ENCODE peak calls at places on chromosome 21, in eight cellular contexts. X, B, V, W, D, U, K and F are unnamed samples. For H3K4me1, the result is how much of the 10 kb centered on the place peaks cover.

GRCh38 chr21:41593051-41593783 is 85.3 kb upstream of the TMPRSS2 start:
- DNase-seq in X (no peak), B (no peak), V (peak), W (no peak), D (peak), U (no peak), K (no peak), F (no peak)

GRCh38 chr21:17270234-17270633 is 242.6 kb upstream of the CXADR start:
- DNase-seq in X (peak), B (peak), V (no peak), W (no peak), D (no peak), U (peak), K (no peak), F (no peak)

GRCh38 chr21:21436012-21436545 is 437.9 kb downstream of the NCAM2 start:
- DNase-seq in X (no peak), B (no peak), V (no peak), W (no peak), D (no peak), U (no peak), K (no peak), F (no peak)

GRCh38 chr21:46667191-46667734 is 31.8 kb downstream of the PRMT2 start:
- DNase-seq in X (no peak), B (no peak), V (no peak), W (peak), D (no peak), U (no peak), K (no peak), F (no peak)

GRCh38 chr21:37681711-37682110 is 234.5 kb downstream of the KCNJ6 start:
- DNase-seq in X (no peak), B (no peak), V (no peak), W (no peak), D (no peak), U (no peak), K (no peak), F (no peak)

GRCh38 chr21:29082416-29082815 is 9.0 kb upstream of the CCT8 start:
- DNase-seq in X (no peak), B (no peak), V (no peak), W (no peak), D (no peak), U (no peak), K (no peak), F (no peak)

GRCh38 chr21:34790834-34791233 is 122.0 kb downstream of the CLIC6 start:
- DNase-seq in X (no peak), B (no peak), V (no peak), W (no peak), D (no peak), U (no peak), K (no peak), F (no peak)

GRCh38 chr21:25370311-25370744 is 237.0 kb downstream of the MRPL39 start:
- DNase-seq in X (no peak), B (no peak), V (no peak), W (no peak), D (no peak), U (no peak), K (no peak), F (no peak)

GRCh38 chr21:32083175-32083574 is 195.7 kb downstream of the MIS18A start:
- DNase-seq in X (no peak), B (no peak), V (no peak), W (no peak), D (no peak), U (no peak), K (no peak), F (no peak)

DNA sequence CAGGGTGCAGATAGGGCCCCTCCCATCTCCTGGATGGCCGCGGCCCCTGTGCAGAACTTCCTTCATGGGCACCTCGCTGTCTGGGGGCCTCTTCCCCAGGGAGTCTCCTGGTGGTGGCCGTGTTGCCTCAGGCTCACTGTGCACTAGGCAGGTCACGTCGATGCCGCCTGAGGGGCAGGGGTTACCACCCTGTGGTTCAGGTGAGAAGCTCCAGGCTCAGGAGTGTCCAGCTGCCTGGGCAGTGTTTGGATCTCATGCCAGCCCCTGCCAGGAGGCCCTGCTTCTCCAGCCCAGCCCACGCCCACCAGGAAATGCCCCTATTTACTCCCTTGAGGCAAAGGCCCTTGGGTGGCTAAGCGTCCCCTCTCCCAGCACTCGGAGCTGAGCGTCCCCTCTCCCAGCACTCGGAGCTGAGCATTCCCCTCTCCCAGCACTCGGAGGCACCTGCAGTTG is 2.1 kb downstream of the ITGB2 start:
- DNase-seq in X (no peak), B (peak), V (no peak), W (no peak), D (peak), U (no peak), K (no peak), F (no peak)
- H3K4me3 ChIP-seq in X (no peak), B (no peak), V (no peak), W (no peak), D (peak), U (no peak), K (no peak), F (no peak)

GRCh38 chr21:15193937-15194336 is 129.1 kb upstream of the NRIP1 start:
- DNase-seq in X (no peak), B (no peak), V (no peak), W (no peak), D (no peak), U (no peak), K (no peak), F (no peak)
- H3K4me1 ChIP-seq in X (under half), B (under half), V (under half), W (under half), D (under half), U (under half), K (under half), F (under half)

DNA sequence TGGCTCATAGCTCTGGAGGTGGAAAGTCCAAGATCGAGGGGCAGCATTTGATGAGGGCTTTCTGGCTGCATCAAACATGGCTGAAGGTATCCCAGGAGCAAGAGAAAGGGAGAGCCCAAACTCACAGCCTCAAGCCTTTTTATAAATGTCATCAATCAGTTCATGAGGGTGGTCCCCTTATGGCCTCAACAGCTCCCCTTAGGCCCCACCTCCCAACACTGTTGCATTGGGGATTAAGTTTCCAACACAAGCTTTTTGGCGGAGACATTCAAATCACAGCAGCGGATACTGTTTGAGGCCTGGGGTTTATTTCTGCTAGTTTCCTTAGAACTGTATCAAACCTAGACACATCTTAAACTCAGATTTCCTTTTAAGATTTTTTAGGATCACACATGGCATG is 20.4 kb downstream of the SH3BGR start:
- DNase-seq in X (no peak), B (no peak), V (no peak), W (no peak), D (no peak), U (no peak), K (no peak), F (no peak)
- H3K27ac ChIP-seq in X (no peak), B (no peak), V (no peak), W (no peak), D (no peak), U (no peak), K (no peak), F (no peak)

DNA sequence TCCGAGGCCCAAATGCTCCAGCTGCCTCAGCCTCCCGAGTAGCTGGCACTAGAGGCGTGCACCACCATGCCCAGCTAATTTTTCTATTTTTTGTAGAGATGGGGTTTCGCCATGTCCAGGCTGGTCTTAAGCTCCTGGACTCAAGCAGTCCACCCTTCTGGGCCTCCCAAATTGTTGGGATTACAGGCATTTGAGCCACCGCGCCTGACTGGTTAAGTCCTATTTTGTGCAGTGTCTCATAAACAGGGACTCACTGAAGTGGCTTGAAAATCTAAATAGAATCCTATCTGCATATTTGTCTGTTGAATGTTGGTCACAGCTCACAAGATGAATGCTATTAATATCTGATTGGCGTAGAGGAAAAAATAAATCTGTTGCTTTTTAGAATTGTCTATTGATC is 6.0 kb upstream of the CHAF1B start:
- DNase-seq in X (no peak), B (no peak), V (no peak), W (no peak), D (no peak), U (no peak), K (no peak), F (no peak)
- H3K4me3 ChIP-seq in X (no peak), B (no peak), V (no peak), W (no peak), D (no peak), U (no peak), K (no peak), F (no peak)